ENCODE peak calls at places on chromosomes 11 and 22, in six cellular contexts. L is WTC11, P is AG04449, X is bronchial epithelial cell, S is progenitor cell of endocrine pancreas, U is upper lobe of right lung. E is an unnamed sample.

GRCh38 chr22:29079218-29079901 is 6.5 kb downstream of the KREMEN1 start:
- DNase-seq in L (no peak), U (no peak), X (no peak), S (no peak), P (no peak), E (peak; percentile 23)

GRCh38 chr22:44994399-44995281 is 15.2 kb downstream of the PHF21B start:
- DNase-seq in P (no peak), L (no peak), X (no peak), U (no peak), S (no peak), E (no peak)

GRCh38 chr11:75301602-75302345 is 49.7 kb downstream of the ARRB1 start:
- DNase-seq in P (no peak), U (no peak), S (no peak), X (no peak), L (no peak), E (no peak)

GRCh38 chr11:123473941-123474668 is 44.0 kb downstream of the GRAMD1B start:
- DNase-seq in P (peak; percentile 89), U (no peak), S (no peak), X (peak; percentile 95), L (no peak), E (no peak)

GRCh38 chr22:23533771-23534191 is 46.3 kb downstream of the IGLL1 start:
- DNase-seq in X (no peak), S (no peak), P (no peak), L (no peak), U (peak; percentile 26), E (no peak)

GRCh38 chr11:123046473-123047264 is 15.3 kb downstream of the HSPA8 start:
- DNase-seq in X (no peak), P (no peak), S (no peak), U (no peak), L (no peak), E (no peak)

GRCh38 chr11:103548838-103549237 is 439.6 kb downstream of the DYNC2H1 start:
- DNase-seq in X (no peak), U (no peak), P (no peak), L (no peak), S (no peak), E (no peak)

GRCh38 chr22:38310518-38311330 is 6.5 kb downstream of the CSNK1E start:
- DNase-seq in U (no peak), X (no peak), S (no peak), L (no peak), P (no peak), E (no peak)

GRCh38 chr11:134505125-134505524 is 93.1 kb upstream of the B3GAT1 start:
- DNase-seq in P (no peak), X (no peak), S (no peak), L (no peak), U (no peak), E (no peak)

GRCh38 chr11:117885777-117886176 is 9.3 kb upstream of the FXYD6 start:
- DNase-seq in L (no peak), S (no peak), P (no peak), X (no peak), U (no peak), E (no peak)

GRCh38 chr22:26360169-26360885 is 68.7 kb upstream of the ASPHD2 start:
- DNase-seq in U (no peak), L (peak; percentile 81), X (peak; percentile 68), P (no peak), S (peak; percentile 70), E (peak; percentile 74)

DNA sequence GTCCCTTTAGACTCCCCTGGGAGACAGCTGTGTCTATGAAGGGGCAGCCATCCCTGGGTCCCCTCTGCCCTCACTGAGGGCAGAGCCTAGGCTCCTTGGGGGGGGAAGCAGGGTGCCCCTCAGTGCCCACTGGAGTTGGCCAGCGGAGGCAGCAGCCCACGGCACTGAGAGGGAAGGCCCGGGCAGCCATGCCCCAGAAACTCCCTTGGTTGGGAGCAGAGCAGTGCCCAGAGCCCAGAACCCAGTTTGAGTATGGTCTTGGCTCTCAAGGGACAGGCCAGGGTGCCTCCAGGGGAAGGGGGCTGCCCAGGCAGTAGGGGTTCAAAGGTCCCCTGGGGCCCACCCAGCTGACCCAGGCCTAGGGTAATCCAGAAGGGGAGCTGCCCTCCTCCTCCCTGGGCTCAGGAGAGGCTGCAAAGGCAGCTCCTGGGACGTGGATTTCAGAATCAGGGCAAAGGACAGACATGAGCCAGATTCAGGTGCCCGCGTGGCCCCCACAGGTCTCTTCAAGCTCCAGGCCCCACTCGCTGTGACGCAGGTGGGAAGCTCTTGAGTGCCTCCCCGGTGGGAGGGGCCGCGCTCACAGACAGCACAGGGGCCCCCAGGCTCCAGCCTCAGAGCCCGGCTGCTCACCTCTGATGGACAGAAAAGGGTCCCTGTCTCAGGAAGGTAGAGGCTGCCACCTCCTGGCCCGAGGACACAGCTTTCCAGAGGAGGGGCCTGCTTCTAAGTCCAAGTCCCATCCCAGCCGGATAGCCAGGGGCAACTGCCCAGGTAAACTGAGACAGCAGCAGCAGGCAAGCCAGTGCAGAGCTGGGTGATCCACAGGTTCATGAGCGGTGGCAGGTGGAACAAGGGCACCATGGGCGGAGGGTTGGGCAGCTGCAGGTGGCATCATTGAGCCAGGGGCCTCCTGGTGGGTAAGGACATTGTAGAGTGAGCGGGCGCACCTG is 2.6 kb downstream of the C11orf21 start:
- DNase-seq in P (no peak), U (peak; percentile 70), S (no peak), L (peak; percentile 72), X (peak; percentile 44), E (peak; percentile 35)
- TF ChIP-seq CTCF in P (peak; percentile 18), U (peak; percentile 28), S (peak; percentile 61), L (no peak), X (peak; percentile 91), E (no peak)

GRCh38 chr22:40766956-40767355 is 52.2 kb downstream of the SLC25A17 start:
- DNase-seq in P (no peak), U (no peak), L (no peak), X (no peak), S (no peak), E (no peak)

GRCh38 chr22:40769761-40770160 is 49.4 kb downstream of the SLC25A17 start:
- DNase-seq in U (no peak), X (no peak), L (no peak), S (no peak), P (no peak), E (no peak)

GRCh38 chr22:40764743-40765441 is 54.3 kb downstream of the SLC25A17 start:
- DNase-seq in X (no peak), P (no peak), L (no peak), S (no peak), U (no peak), E (no peak)

GRCh38 chr22:40768187-40768586 is 51.0 kb downstream of the SLC25A17 start:
- DNase-seq in L (no peak), X (no peak), U (no peak), S (no peak), P (no peak), E (no peak)
- TF ChIP-seq CTCF in L (no peak), X (no peak), U (no peak), S (no peak), P (no peak), E (no peak)

GRCh38 chr22:32518848-32519247 is 44.2 kb downstream of the FBXO7 start:
- DNase-seq in S (no peak), X (no peak), U (no peak), L (no peak), P (no peak), E (no peak)
- TF ChIP-seq CTCF in S (peak; percentile 23), X (peak; percentile 23), U (peak; percentile 5), L (no peak), P (peak; percentile 1), E (no peak)

DNA sequence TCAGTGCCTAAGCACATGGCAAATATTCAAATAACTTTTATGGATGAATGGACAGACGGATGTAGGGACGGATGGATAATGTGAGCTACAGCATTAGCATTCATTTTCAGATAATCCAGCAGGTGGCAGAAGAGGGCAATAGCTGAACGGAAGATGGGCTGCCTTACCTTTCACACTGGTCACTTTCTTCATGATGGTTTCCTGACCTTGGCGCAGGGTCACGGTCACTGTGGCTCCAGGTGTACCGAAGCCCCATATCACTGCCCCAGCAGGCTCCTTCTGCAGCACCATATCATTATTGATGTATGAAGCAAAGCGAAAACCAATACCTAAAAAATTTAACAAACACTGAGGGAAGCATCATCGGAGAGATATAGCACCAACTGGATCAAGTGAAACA is 4.3 kb downstream of the SIAE start:
- DNase-seq in U (no peak), X (peak; percentile 47), P (no peak), S (peak; percentile 25), L (peak; percentile 30), E (peak; percentile 22)
- TF ChIP-seq CTCF in U (peak; percentile 86), X (peak; percentile 84), P (peak; percentile 71), S (peak; percentile 78), L (peak; percentile 57), E (peak; percentile 69)

GRCh38 chr11:20088368-20089260 is 71.7 kb downstream of the DBX1 start:
- DNase-seq in S (no peak), L (no peak), X (no peak), P (no peak), U (no peak), E (no peak)

GRCh38 chr11:20089357-20089756 is 70.9 kb downstream of the DBX1 start:
- DNase-seq in P (no peak), X (no peak), L (no peak), U (no peak), S (no peak), E (no peak)

GRCh38 chr11:20081336-20081735 is 78.9 kb downstream of the DBX1 start:
- DNase-seq in S (no peak), P (no peak), X (no peak), U (no peak), L (no peak), E (no peak)

GRCh38 chr11:20087118-20087521 is 73.2 kb downstream of the DBX1 start:
- DNase-seq in S (no peak), X (no peak), L (no peak), P (peak; percentile 96), U (no peak), E (no peak)

DNA sequence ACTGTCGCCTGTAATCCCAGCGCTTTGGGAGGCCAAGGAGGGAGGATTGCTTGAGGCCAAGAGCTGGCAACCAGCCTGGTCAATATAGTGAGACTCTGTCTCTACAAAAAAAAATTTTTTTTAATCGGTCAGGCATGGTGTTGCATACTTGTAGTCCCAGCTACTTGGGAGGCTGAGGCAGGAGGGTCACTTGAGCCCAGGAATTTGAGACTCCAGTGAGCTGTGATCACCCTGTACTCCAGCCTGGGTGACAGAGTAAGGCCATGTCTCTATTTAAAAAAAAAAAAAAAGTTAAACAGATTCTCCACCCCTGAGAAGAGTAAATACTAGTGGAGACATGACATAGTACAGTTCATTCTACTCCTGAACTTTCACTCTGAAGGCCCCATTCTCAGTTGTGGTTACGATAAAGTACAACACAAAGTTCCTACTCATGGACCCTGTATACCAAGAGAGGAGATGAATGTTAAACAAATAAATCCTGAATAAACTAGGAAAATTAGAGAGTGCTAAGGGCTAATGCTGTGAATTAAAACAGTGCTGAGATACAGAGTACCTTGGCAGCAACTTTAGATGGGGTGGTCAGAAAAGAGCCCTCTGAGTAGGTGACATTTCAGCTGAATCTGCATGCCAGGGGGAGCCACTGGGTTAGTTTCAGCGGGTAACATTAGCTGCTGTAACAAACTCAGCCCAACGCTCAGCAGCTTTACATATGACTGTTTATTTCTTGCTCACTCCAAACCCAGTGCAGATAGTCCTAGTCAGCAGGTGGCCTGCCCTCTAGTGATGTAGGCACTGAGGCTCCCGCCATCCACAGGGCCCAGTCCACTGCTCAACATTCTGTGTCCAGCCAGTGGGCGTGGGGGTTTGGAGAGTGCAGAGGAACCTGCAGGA is 75.1 kb downstream of the DBX1 start:
- DNase-seq in S (no peak), X (no peak), P (no peak), U (no peak), L (no peak), E (no peak)
- TF ChIP-seq CTCF in S (no peak), X (no peak), P (no peak), U (no peak), L (no peak), E (no peak)